ENCODE peak calls at places on chromosome 4, in eight cellular contexts. One of them, this sample, is unnamed.

GRCh38 chr4:57151481-57151880 is 41.3 kb upstream of the IGFBP7 start:
- DNase-seq in endothelial cell: no peak
- DNase-seq in stimulated activated CD4-positive, alpha-beta T cell treated with anti-CD3 and anti-CD28 coated beads, Interleukin-4, amount 100 ng/mL, for 1 hour: no peak
- DNase-seq in naive B cell: no peak
- DNase-seq in EL: no peak
- DNase-seq in GM04503: no peak
- DNase-seq in ELR: no peak
- DNase-seq in heart left ventricle: no peak
- DNase-seq in this sample: no peak

GRCh38 chr4:156598138-156598681 is 373.4 kb downstream of the PDGFC start:
- DNase-seq in endothelial cell: no peak
- DNase-seq in stimulated activated CD4-positive, alpha-beta T cell treated with anti-CD3 and anti-CD28 coated beads, Interleukin-4, amount 100 ng/mL, for 1 hour: no peak
- DNase-seq in naive B cell: no peak
- DNase-seq in EL: peak; percentile 25
- DNase-seq in GM04503: no peak
- DNase-seq in ELR: peak; percentile 13
- DNase-seq in heart left ventricle: peak; percentile 55
- DNase-seq in this sample: peak; percentile 64

GRCh38 chr4:30903493-30903892 is 183.3 kb downstream of the PCDH7 start:
- DNase-seq in endothelial cell: no peak
- DNase-seq in stimulated activated CD4-positive, alpha-beta T cell treated with anti-CD3 and anti-CD28 coated beads, Interleukin-4, amount 100 ng/mL, for 1 hour: no peak
- DNase-seq in naive B cell: no peak
- DNase-seq in EL: peak; percentile 12
- DNase-seq in GM04503: no peak
- DNase-seq in ELR: peak; percentile 38
- DNase-seq in heart left ventricle: no peak
- DNase-seq in this sample: peak; percentile 33

GRCh38 chr4:17613761-17614415 is 553 bp upstream of the MED28 start:
- DNase-seq in endothelial cell: no peak
- DNase-seq in stimulated activated CD4-positive, alpha-beta T cell treated with anti-CD3 and anti-CD28 coated beads, Interleukin-4, amount 100 ng/mL, for 1 hour: peak; percentile 7
- DNase-seq in naive B cell: peak; percentile 33
- DNase-seq in EL: peak; percentile 88
- DNase-seq in GM04503: peak; percentile 63
- DNase-seq in ELR: peak; percentile 93
- DNase-seq in heart left ventricle: no peak
- DNase-seq in this sample: peak; percentile 68

GRCh38 chr4:95155759-95156451 is 392.9 kb downstream of the UNC5C start:
- DNase-seq in endothelial cell: no peak
- DNase-seq in stimulated activated CD4-positive, alpha-beta T cell treated with anti-CD3 and anti-CD28 coated beads, Interleukin-4, amount 100 ng/mL, for 1 hour: no peak
- DNase-seq in naive B cell: no peak
- DNase-seq in EL: peak; percentile 2
- DNase-seq in GM04503: peak; percentile 5
- DNase-seq in ELR: peak; percentile 21
- DNase-seq in heart left ventricle: no peak
- DNase-seq in this sample: peak; percentile 33

GRCh38 chr4:22237155-22237751 is 278.6 kb downstream of the ADGRA3 start:
- DNase-seq in endothelial cell: peak; percentile 69
- DNase-seq in stimulated activated CD4-positive, alpha-beta T cell treated with anti-CD3 and anti-CD28 coated beads, Interleukin-4, amount 100 ng/mL, for 1 hour: peak; percentile 55
- DNase-seq in naive B cell: peak; percentile 6
- DNase-seq in EL: peak; percentile 31
- DNase-seq in GM04503: no peak
- DNase-seq in ELR: peak; percentile 32
- DNase-seq in heart left ventricle: no peak
- DNase-seq in this sample: peak; percentile 17

GRCh38 chr4:176883681-176884418 is 91.1 kb upstream of the VEGFC start:
- DNase-seq in endothelial cell: no peak
- DNase-seq in stimulated activated CD4-positive, alpha-beta T cell treated with anti-CD3 and anti-CD28 coated beads, Interleukin-4, amount 100 ng/mL, for 1 hour: no peak
- DNase-seq in naive B cell: no peak
- DNase-seq in EL: peak; percentile 90
- DNase-seq in GM04503: peak; percentile 98
- DNase-seq in ELR: peak; percentile 93
- DNase-seq in heart left ventricle: peak; percentile 24
- DNase-seq in this sample: peak; percentile 31

GRCh38 chr4:17236686-17237085 is 275.2 kb downstream of the QDPR start:
- DNase-seq in endothelial cell: no peak
- DNase-seq in stimulated activated CD4-positive, alpha-beta T cell treated with anti-CD3 and anti-CD28 coated beads, Interleukin-4, amount 100 ng/mL, for 1 hour: no peak
- DNase-seq in naive B cell: no peak
- DNase-seq in EL: peak; percentile 67
- DNase-seq in GM04503: peak; percentile 69
- DNase-seq in ELR: peak; percentile 16
- DNase-seq in heart left ventricle: no peak
- DNase-seq in this sample: no peak

GRCh38 chr4:110059556-110060191 is 138.7 kb downstream of the ELOVL6 start:
- DNase-seq in endothelial cell: no peak
- DNase-seq in stimulated activated CD4-positive, alpha-beta T cell treated with anti-CD3 and anti-CD28 coated beads, Interleukin-4, amount 100 ng/mL, for 1 hour: no peak
- DNase-seq in naive B cell: no peak
- DNase-seq in EL: peak; percentile 18
- DNase-seq in GM04503: no peak
- DNase-seq in ELR: peak; percentile 41
- DNase-seq in heart left ventricle: no peak
- DNase-seq in this sample: no peak

GRCh38 chr4:152616804-152617203 is 63.0 kb downstream of the TMEM154 start:
- DNase-seq in endothelial cell: no peak
- DNase-seq in stimulated activated CD4-positive, alpha-beta T cell treated with anti-CD3 and anti-CD28 coated beads, Interleukin-4, amount 100 ng/mL, for 1 hour: no peak
- DNase-seq in naive B cell: no peak
- DNase-seq in EL: no peak
- DNase-seq in GM04503: no peak
- DNase-seq in ELR: no peak
- DNase-seq in heart left ventricle: no peak
- DNase-seq in this sample: no peak

GRCh38 chr4:48035952-48036351 is 19.4 kb downstream of the NIPAL1 start:
- DNase-seq in endothelial cell: no peak
- DNase-seq in stimulated activated CD4-positive, alpha-beta T cell treated with anti-CD3 and anti-CD28 coated beads, Interleukin-4, amount 100 ng/mL, for 1 hour: no peak
- DNase-seq in naive B cell: no peak
- DNase-seq in EL: no peak
- DNase-seq in GM04503: no peak
- DNase-seq in ELR: no peak
- DNase-seq in heart left ventricle: no peak
- DNase-seq in this sample: no peak

GRCh38 chr4:2057382-2058065 is 1.6 kb upstream of the NAT8L start:
- DNase-seq in endothelial cell: no peak
- DNase-seq in stimulated activated CD4-positive, alpha-beta T cell treated with anti-CD3 and anti-CD28 coated beads, Interleukin-4, amount 100 ng/mL, for 1 hour: no peak
- DNase-seq in naive B cell: no peak
- DNase-seq in EL: no peak
- DNase-seq in GM04503: no peak
- DNase-seq in ELR: no peak
- DNase-seq in heart left ventricle: peak; percentile 12
- DNase-seq in this sample: no peak

GRCh38 chr4:153211986-153212720 is 7.9 kb downstream of the TRIM2 start:
- DNase-seq in endothelial cell: no peak
- DNase-seq in stimulated activated CD4-positive, alpha-beta T cell treated with anti-CD3 and anti-CD28 coated beads, Interleukin-4, amount 100 ng/mL, for 1 hour: no peak
- DNase-seq in naive B cell: no peak
- DNase-seq in EL: peak; percentile 46
- DNase-seq in GM04503: peak; percentile 40
- DNase-seq in ELR: peak; percentile 46
- DNase-seq in heart left ventricle: no peak
- DNase-seq in this sample: peak; percentile 83

GRCh38 chr4:127174731-127175130 is 458.0 kb upstream of the INTU start:
- DNase-seq in endothelial cell: no peak
- DNase-seq in stimulated activated CD4-positive, alpha-beta T cell treated with anti-CD3 and anti-CD28 coated beads, Interleukin-4, amount 100 ng/mL, for 1 hour: no peak
- DNase-seq in naive B cell: no peak
- DNase-seq in EL: no peak
- DNase-seq in GM04503: no peak
- DNase-seq in ELR: no peak
- DNase-seq in heart left ventricle: no peak
- DNase-seq in this sample: no peak

GRCh38 chr4:9146967-9147366 is 23.2 kb upstream of the FAM90A26 start:
- DNase-seq in endothelial cell: no peak
- DNase-seq in stimulated activated CD4-positive, alpha-beta T cell treated with anti-CD3 and anti-CD28 coated beads, Interleukin-4, amount 100 ng/mL, for 1 hour: no peak
- DNase-seq in naive B cell: no peak
- DNase-seq in EL: no peak
- DNase-seq in GM04503: no peak
- DNase-seq in ELR: no peak
- DNase-seq in heart left ventricle: no peak
- DNase-seq in this sample: no peak

GRCh38 chr4:951594-952468 is 19.6 kb downstream of the TMEM175 start:
- DNase-seq in endothelial cell: no peak
- DNase-seq in stimulated activated CD4-positive, alpha-beta T cell treated with anti-CD3 and anti-CD28 coated beads, Interleukin-4, amount 100 ng/mL, for 1 hour: no peak
- DNase-seq in naive B cell: no peak
- DNase-seq in EL: no peak
- DNase-seq in GM04503: no peak
- DNase-seq in ELR: no peak
- DNase-seq in heart left ventricle: no peak
- DNase-seq in this sample: no peak

GRCh38 chr4:153750197-153750817 is 9.5 kb downstream of the RNF175 start:
- DNase-seq in endothelial cell: peak; percentile 86
- DNase-seq in stimulated activated CD4-positive, alpha-beta T cell treated with anti-CD3 and anti-CD28 coated beads, Interleukin-4, amount 100 ng/mL, for 1 hour: peak; percentile 47
- DNase-seq in naive B cell: peak; percentile 60
- DNase-seq in EL: peak; percentile 71
- DNase-seq in GM04503: no peak
- DNase-seq in ELR: peak; percentile 72
- DNase-seq in heart left ventricle: no peak
- DNase-seq in this sample: peak; percentile 86

GRCh38 chr4:169634975-169635374 is 14.6 kb downstream of the CLCN3 start:
- DNase-seq in endothelial cell: no peak
- DNase-seq in stimulated activated CD4-positive, alpha-beta T cell treated with anti-CD3 and anti-CD28 coated beads, Interleukin-4, amount 100 ng/mL, for 1 hour: no peak
- DNase-seq in naive B cell: no peak
- DNase-seq in EL: no peak
- DNase-seq in GM04503: no peak
- DNase-seq in ELR: no peak
- DNase-seq in heart left ventricle: no peak
- DNase-seq in this sample: no peak

GRCh38 chr4:20284990-20285389 is 33.3 kb downstream of the SLIT2 start:
- DNase-seq in endothelial cell: no peak
- DNase-seq in stimulated activated CD4-positive, alpha-beta T cell treated with anti-CD3 and anti-CD28 coated beads, Interleukin-4, amount 100 ng/mL, for 1 hour: no peak
- DNase-seq in naive B cell: no peak
- DNase-seq in EL: peak; percentile 73
- DNase-seq in GM04503: peak; percentile 39
- DNase-seq in ELR: peak; percentile 55
- DNase-seq in heart left ventricle: no peak
- DNase-seq in this sample: no peak

GRCh38 chr4:25890653-25891485 is 23.2 kb upstream of the SMIM20 start:
- DNase-seq in endothelial cell: no peak
- DNase-seq in stimulated activated CD4-positive, alpha-beta T cell treated with anti-CD3 and anti-CD28 coated beads, Interleukin-4, amount 100 ng/mL, for 1 hour: no peak
- DNase-seq in naive B cell: no peak
- DNase-seq in EL: no peak
- DNase-seq in GM04503: no peak
- DNase-seq in ELR: no peak
- DNase-seq in heart left ventricle: no peak
- DNase-seq in this sample: no peak

GRCh38 chr4:158182736-158183135 is 9.9 kb upstream of the GASK1B start:
- DNase-seq in endothelial cell: no peak
- DNase-seq in stimulated activated CD4-positive, alpha-beta T cell treated with anti-CD3 and anti-CD28 coated beads, Interleukin-4, amount 100 ng/mL, for 1 hour: no peak
- DNase-seq in naive B cell: no peak
- DNase-seq in EL: no peak
- DNase-seq in GM04503: no peak
- DNase-seq in ELR: no peak
- DNase-seq in heart left ventricle: no peak
- DNase-seq in this sample: no peak

GRCh38 chr4:53479731-53480525 is 102.5 kb downstream of the FIP1L1 start:
- DNase-seq in endothelial cell: no peak
- DNase-seq in stimulated activated CD4-positive, alpha-beta T cell treated with anti-CD3 and anti-CD28 coated beads, Interleukin-4, amount 100 ng/mL, for 1 hour: no peak
- DNase-seq in naive B cell: no peak
- DNase-seq in EL: peak; percentile 67
- DNase-seq in GM04503: peak; percentile 53
- DNase-seq in ELR: peak; percentile 62
- DNase-seq in heart left ventricle: no peak
- DNase-seq in this sample: no peak

GRCh38 chr4:898869-899555 is 33.1 kb downstream of the GAK start:
- DNase-seq in endothelial cell: no peak
- DNase-seq in stimulated activated CD4-positive, alpha-beta T cell treated with anti-CD3 and anti-CD28 coated beads, Interleukin-4, amount 100 ng/mL, for 1 hour: no peak
- DNase-seq in naive B cell: no peak
- DNase-seq in EL: no peak
- DNase-seq in GM04503: no peak
- DNase-seq in ELR: no peak
- DNase-seq in heart left ventricle: no peak
- DNase-seq in this sample: no peak

GRCh38 chr4:48445704-48446103 is 37.4 kb upstream of the SLC10A4 start:
- DNase-seq in endothelial cell: no peak
- DNase-seq in stimulated activated CD4-positive, alpha-beta T cell treated with anti-CD3 and anti-CD28 coated beads, Interleukin-4, amount 100 ng/mL, for 1 hour: no peak
- DNase-seq in naive B cell: no peak
- DNase-seq in EL: peak; percentile 10
- DNase-seq in GM04503: no peak
- DNase-seq in ELR: peak; percentile 59
- DNase-seq in heart left ventricle: no peak
- DNase-seq in this sample: peak; percentile 35

GRCh38 chr4:38162240-38162784 is 202.1 kb downstream of the PTTG2 start:
- DNase-seq in endothelial cell: no peak
- DNase-seq in stimulated activated CD4-positive, alpha-beta T cell treated with anti-CD3 and anti-CD28 coated beads, Interleukin-4, amount 100 ng/mL, for 1 hour: no peak
- DNase-seq in naive B cell: no peak
- DNase-seq in EL: peak; percentile 90
- DNase-seq in GM04503: peak; percentile 61
- DNase-seq in ELR: peak; percentile 91
- DNase-seq in heart left ventricle: no peak
- DNase-seq in this sample: no peak

GRCh38 chr4:101191302-101192098 is 155.8 kb downstream of the PPP3CA start:
- DNase-seq in endothelial cell: peak; percentile 26
- DNase-seq in stimulated activated CD4-positive, alpha-beta T cell treated with anti-CD3 and anti-CD28 coated beads, Interleukin-4, amount 100 ng/mL, for 1 hour: no peak
- DNase-seq in naive B cell: no peak
- DNase-seq in EL: peak; percentile 68
- DNase-seq in GM04503: peak; percentile 77
- DNase-seq in ELR: no peak
- DNase-seq in heart left ventricle: peak; percentile 69
- DNase-seq in this sample: peak; percentile 96

GRCh38 chr4:139814285-139815015 is 148.8 kb downstream of the MGST2 start:
- DNase-seq in endothelial cell: no peak
- DNase-seq in stimulated activated CD4-positive, alpha-beta T cell treated with anti-CD3 and anti-CD28 coated beads, Interleukin-4, amount 100 ng/mL, for 1 hour: no peak
- DNase-seq in naive B cell: no peak
- DNase-seq in EL: no peak
- DNase-seq in GM04503: no peak
- DNase-seq in ELR: peak; percentile 18
- DNase-seq in heart left ventricle: no peak
- DNase-seq in this sample: peak; percentile 41

GRCh38 chr4:55864577-55865223 is 11.3 kb downstream of the EXOC1 start:
- DNase-seq in endothelial cell: no peak
- DNase-seq in stimulated activated CD4-positive, alpha-beta T cell treated with anti-CD3 and anti-CD28 coated beads, Interleukin-4, amount 100 ng/mL, for 1 hour: no peak
- DNase-seq in naive B cell: no peak
- DNase-seq in EL: no peak
- DNase-seq in GM04503: no peak
- DNase-seq in ELR: no peak
- DNase-seq in heart left ventricle: no peak
- DNase-seq in this sample: no peak

GRCh38 chr4:4856071-4857000 is 3.1 kb upstream of the MSX1 start:
- DNase-seq in endothelial cell: no peak
- DNase-seq in stimulated activated CD4-positive, alpha-beta T cell treated with anti-CD3 and anti-CD28 coated beads, Interleukin-4, amount 100 ng/mL, for 1 hour: no peak
- DNase-seq in naive B cell: no peak
- DNase-seq in EL: no peak
- DNase-seq in GM04503: no peak
- DNase-seq in ELR: no peak
- DNase-seq in heart left ventricle: peak; percentile 55
- DNase-seq in this sample: no peak

GRCh38 chr4:140057693-140058092 is 96.3 kb downstream of the MAML3 start:
- DNase-seq in endothelial cell: no peak
- DNase-seq in stimulated activated CD4-positive, alpha-beta T cell treated with anti-CD3 and anti-CD28 coated beads, Interleukin-4, amount 100 ng/mL, for 1 hour: no peak
- DNase-seq in naive B cell: peak; percentile 48
- DNase-seq in EL: no peak
- DNase-seq in GM04503: no peak
- DNase-seq in ELR: no peak
- DNase-seq in heart left ventricle: no peak
- DNase-seq in this sample: no peak

GRCh38 chr4:88964450-88964849 is 92.5 kb downstream of the FAM13A start:
- DNase-seq in endothelial cell: no peak
- DNase-seq in stimulated activated CD4-positive, alpha-beta T cell treated with anti-CD3 and anti-CD28 coated beads, Interleukin-4, amount 100 ng/mL, for 1 hour: no peak
- DNase-seq in naive B cell: no peak
- DNase-seq in EL: peak; percentile 53
- DNase-seq in GM04503: peak; percentile 10
- DNase-seq in ELR: peak; percentile 80
- DNase-seq in heart left ventricle: no peak
- DNase-seq in this sample: peak; percentile 58

GRCh38 chr4:39698424-39699009 is 581 bp downstream of the UBE2K start:
- DNase-seq in endothelial cell: peak; percentile 58
- DNase-seq in stimulated activated CD4-positive, alpha-beta T cell treated with anti-CD3 and anti-CD28 coated beads, Interleukin-4, amount 100 ng/mL, for 1 hour: peak; percentile 50
- DNase-seq in naive B cell: no peak
- DNase-seq in EL: peak; percentile 43
- DNase-seq in GM04503: no peak
- DNase-seq in ELR: peak; percentile 58
- DNase-seq in heart left ventricle: peak; percentile 75
- DNase-seq in this sample: peak; percentile 27

GRCh38 chr4:13980317-13980716 is 352.8 kb upstream of the BOD1L1 start:
- DNase-seq in endothelial cell: no peak
- DNase-seq in stimulated activated CD4-positive, alpha-beta T cell treated with anti-CD3 and anti-CD28 coated beads, Interleukin-4, amount 100 ng/mL, for 1 hour: no peak
- DNase-seq in naive B cell: no peak
- DNase-seq in EL: peak; percentile 92
- DNase-seq in GM04503: peak; percentile 94
- DNase-seq in ELR: peak; percentile 92
- DNase-seq in heart left ventricle: no peak
- DNase-seq in this sample: no peak

GRCh38 chr4:183074288-183074990 is 24.6 kb upstream of the WWC2 start:
- DNase-seq in endothelial cell: no peak
- DNase-seq in stimulated activated CD4-positive, alpha-beta T cell treated with anti-CD3 and anti-CD28 coated beads, Interleukin-4, amount 100 ng/mL, for 1 hour: no peak
- DNase-seq in naive B cell: no peak
- DNase-seq in EL: peak; percentile 79
- DNase-seq in GM04503: no peak
- DNase-seq in ELR: peak; percentile 26
- DNase-seq in heart left ventricle: no peak
- DNase-seq in this sample: peak; percentile 40